ENCODE peak calls at places on chromosomes 16 and 17, in seven cellular contexts. K is mammary epithelial cell; Q is CD4-positive, alpha-beta T cell; S is astrocyte of the spinal cord; Z is H9; T is cardiac fibroblast; H is endothelial cell. N is an unnamed sample.
A peak's percentile ranks its signal among the peaks of the same experiment; 100 is the strongest.

GRCh38 chr17:76935331-76935730 is 67.1 kb downstream of the MGAT5B start:
- DNase-seq in K (peak; percentile 12), Z (no peak), T (peak; percentile 25), Q (no peak), H (no peak), S (peak; percentile 49), N (no peak)

GRCh38 chr17:63699638-63700527 is at the start of gene LIMD2:
- DNase-seq in K (no peak), Q (peak; percentile 89), S (peak; percentile 32), T (no peak), H (peak; percentile 72), Z (peak; percentile 85), N (no peak)

GRCh38 chr16:13438064-13438463 is 481.9 kb upstream of the ERCC4 start:
- DNase-seq in Z (no peak), T (no peak), K (no peak), Q (no peak), H (no peak), S (no peak), N (no peak)

GRCh38 chr16:20814761-20815160 is 8.4 kb downstream of the REXO5 start:
- DNase-seq in H (no peak), Q (no peak), K (no peak), T (no peak), S (peak; percentile 59), Z (no peak), N (no peak)

GRCh38 chr17:15469260-15469659 is 1.8 kb upstream of the CDRT4 start:
- DNase-seq in S (peak; percentile 97), Z (no peak), H (no peak), K (no peak), Q (no peak), T (peak; percentile 85), N (no peak)

GRCh38 chr16:55471448-55472097 is 7.4 kb upstream of the MMP2 start:
- DNase-seq in Q (no peak), H (no peak), Z (no peak), K (peak; percentile 77), T (peak; percentile 89), S (peak; percentile 86), N (peak; percentile 83)

GRCh38 chr17:21194688-21195087 is 19.3 kb downstream of the TMEM11 start:
- DNase-seq in Z (no peak), K (no peak), T (no peak), H (no peak), Q (no peak), S (peak; percentile 38), N (peak; percentile 59)

GRCh38 chr17:66817750-66818149 is 17.2 kb upstream of the CACNG5 start:
- DNase-seq in T (no peak), Z (no peak), H (no peak), Q (no peak), K (no peak), S (no peak), N (no peak)

GRCh38 chr17:36921131-36921851 is 16.0 kb upstream of the LHX1 start:
- DNase-seq in H (no peak), Z (peak; percentile 63), Q (no peak), K (peak; percentile 96), T (peak; percentile 48), S (peak; percentile 56), N (peak; percentile 97)

GRCh38 chr16:84926462-84926861 is 84.9 kb downstream of the ZDHHC7 start:
- DNase-seq in Z (no peak), H (no peak), Q (no peak), K (no peak), S (no peak), T (no peak), N (no peak)

GRCh38 chr17:81003711-81004335 is 12.2 kb downstream of the CHMP6 start:
- DNase-seq in Q (no peak), H (no peak), T (no peak), Z (no peak), S (no peak), K (no peak), N (no peak)

GRCh38 chr16:89200124-89200849 is at the start of gene SLC22A31:
- DNase-seq in Q (no peak), T (no peak), H (no peak), S (no peak), Z (peak; percentile 42), K (no peak), N (no peak)

GRCh38 chr16:17159616-17160015 is 311.1 kb downstream of the XYLT1 start:
- DNase-seq in K (no peak), H (no peak), S (no peak), Z (no peak), Q (no peak), T (no peak), N (no peak)

GRCh38 chr17:66364508-66365203 is 62.2 kb downstream of the PRKCA start:
- DNase-seq in T (no peak), Z (no peak), Q (no peak), S (no peak), K (no peak), H (no peak), N (no peak)

GRCh38 chr17:36705651-36706436 is 104.5 kb downstream of the MRM1 start:
- DNase-seq in H (peak; percentile 60), K (peak; percentile 14), Z (peak; percentile 80), Q (peak; percentile 41), S (peak; percentile 11), T (peak; percentile 54), N (peak; percentile 57)

GRCh38 chr16:51374346-51374745 is 223.3 kb upstream of the SALL1 start:
- DNase-seq in T (peak; percentile 78), Z (no peak), Q (no peak), K (peak; percentile 46), S (peak; percentile 85), H (no peak), N (peak; percentile 40)

GRCh38 chr16:51374790-51375189 is 223.7 kb upstream of the SALL1 start:
- DNase-seq in S (no peak), H (no peak), K (no peak), Q (no peak), Z (no peak), T (no peak), N (no peak)

DNA sequence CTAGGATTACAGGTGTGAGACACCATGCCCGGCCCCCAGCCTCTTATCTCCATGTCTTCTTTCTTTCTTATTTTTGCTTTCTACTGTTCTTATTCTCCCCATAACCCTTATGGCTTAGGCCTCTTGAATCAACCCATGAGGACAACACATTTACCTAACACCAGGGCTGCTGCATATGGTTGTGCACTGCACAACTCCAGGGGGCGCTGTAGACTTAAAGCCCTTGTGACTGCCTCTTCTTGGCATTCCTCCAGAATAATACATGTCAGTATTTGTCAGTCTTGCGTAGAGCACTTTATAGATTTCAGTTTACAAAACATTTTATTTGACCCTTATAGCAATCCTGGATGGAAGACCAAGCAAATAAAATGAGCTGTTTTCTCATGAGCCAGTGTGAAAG is 225.0 kb upstream of the SALL1 start:
- DNase-seq in Q (no peak), H (no peak), K (no peak), S (no peak), Z (no peak), T (no peak), N (no peak)
- TF ChIP-seq CTCF in Q (no peak), H (no peak), K (no peak), S (no peak), Z (peak; percentile 60), T (peak; percentile 1), N (peak; percentile 13)

GRCh38 chr17:49170216-49170615 is 37.6 kb downstream of the B4GALNT2 start:
- DNase-seq in T (no peak), Q (no peak), S (no peak), H (no peak), Z (no peak), K (no peak), N (no peak)
- TF ChIP-seq CTCF in T (no peak), Q (no peak), S (no peak), H (no peak), Z (no peak), K (no peak), N (no peak)

GRCh38 chr16:30082545-30083090 is 6.8 kb downstream of the PPP4C start:
- DNase-seq in H (no peak), T (no peak), Q (no peak), K (no peak), S (no peak), Z (no peak), N (no peak)
- TF ChIP-seq CTCF in H (no peak), T (peak; percentile 7), Q (no peak), K (peak; percentile 22), S (peak; percentile 14), Z (peak; percentile 48), N (no peak)

DNA sequence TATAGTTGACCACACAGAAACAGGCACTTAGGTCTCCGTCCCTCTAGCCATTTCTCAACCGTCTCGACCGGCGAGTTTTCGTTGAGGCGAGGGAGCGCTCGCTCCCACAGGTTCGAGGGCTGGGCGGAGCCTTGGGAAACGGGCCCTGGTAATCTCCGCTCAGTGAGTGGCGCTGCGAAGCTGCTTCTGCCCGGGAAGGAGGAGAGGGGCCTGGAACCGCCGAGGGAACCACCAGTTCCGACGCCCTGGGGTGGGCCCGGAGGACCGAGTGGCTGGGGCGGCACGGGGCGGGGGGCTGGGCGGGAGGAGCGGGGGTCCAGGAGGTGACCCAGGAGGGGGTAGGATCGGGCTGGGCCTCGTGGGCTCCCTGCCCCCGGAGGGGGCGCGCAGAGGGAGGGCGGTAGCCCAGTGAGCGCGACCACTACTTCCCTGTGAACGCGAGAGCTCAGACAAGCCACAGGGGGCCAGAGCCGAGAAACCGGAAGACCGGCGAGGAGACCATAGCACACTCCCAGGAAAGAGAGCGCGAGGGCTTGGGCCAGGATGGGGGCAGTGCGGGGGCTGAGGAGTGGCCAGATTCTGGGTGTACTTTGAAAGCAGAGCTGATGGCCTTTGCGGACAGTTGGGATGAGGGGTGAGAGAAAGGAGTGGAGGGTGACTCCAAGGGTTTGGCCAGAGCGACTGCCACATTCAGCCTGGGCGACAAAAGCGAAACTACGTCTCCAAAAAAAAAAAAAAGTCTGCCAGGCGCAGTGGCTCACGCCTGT is 29.9 kb upstream of the ARL4D start:
- DNase-seq in H (peak; percentile 73), S (peak; percentile 81), Z (peak; percentile 95), K (peak; percentile 75), Q (peak; percentile 57), T (peak; percentile 83), N (peak; percentile 83)
- TF ChIP-seq CTCF in H (no peak), S (peak; percentile 16), Z (no peak), K (peak; percentile 42), Q (no peak), T (no peak), N (no peak)

GRCh38 chr17:11908711-11909146 is 88.5 kb downstream of the ZNF18 start:
- DNase-seq in K (no peak), H (no peak), Q (no peak), T (no peak), S (no peak), Z (no peak), N (no peak)

DNA sequence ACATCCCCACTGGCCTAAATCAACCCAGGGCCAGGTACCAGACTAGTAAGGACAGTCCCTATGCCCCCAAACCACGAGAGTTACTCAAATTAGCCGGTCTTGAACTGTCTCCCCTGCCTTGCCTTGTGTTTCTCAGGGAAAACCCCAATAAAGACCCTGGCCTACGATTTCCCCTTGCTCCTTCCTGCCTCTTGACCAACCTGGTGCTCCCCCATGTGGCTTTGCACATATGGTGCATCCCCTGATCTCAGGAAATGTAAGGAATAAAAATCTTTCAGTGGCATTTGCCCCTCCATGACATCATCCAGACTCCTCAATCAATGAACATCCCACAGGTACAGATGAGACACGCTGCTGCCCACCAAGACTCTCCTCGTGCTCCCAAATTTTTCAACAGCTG is 87.9 kb downstream of the ZNF18 start:
- DNase-seq in T (no peak), K (no peak), Z (peak; percentile 62), S (no peak), H (no peak), Q (no peak), N (no peak)
- TF ChIP-seq CTCF in T (no peak), K (no peak), Z (peak; percentile 67), S (no peak), H (no peak), Q (no peak), N (no peak)

N was measured in epithelial cell of esophagus.